ENCODE peak calls at places on chromosomes 5 and 9, in four cellular contexts. Z is foreskin keratinocyte, W is myocyte, V is astrocyte of the cerebellum. O is an unnamed sample.

GRCh38 chr5:98927988-98928801 is 612 bp downstream of the CHD1 start:
- DNase-seq in Z (no peak), W (peak; percentile 60), V (no peak), O (peak; percentile 66)

GRCh38 chr5:125140855-125141254 is 394.4 kb upstream of the ZNF608 start:
- DNase-seq in Z (no peak), W (peak; percentile 43), V (no peak), O (peak; percentile 18)

GRCh38 chr5:54845567-54845941 is 139.8 kb downstream of the ESM1 start:
- DNase-seq in Z (no peak), W (no peak), V (no peak), O (no peak)

GRCh38 chr5:53089481-53089976 is 20.0 kb downstream of the MOCS2 start:
- DNase-seq in Z (no peak), W (no peak), V (no peak), O (no peak)

GRCh38 chr9:113626735-113627495 is 163.4 kb downstream of the RGS3 start:
- DNase-seq in Z (no peak), W (no peak), V (no peak), O (no peak)

GRCh38 chr5:93596676-93597441 is 13.8 kb downstream of the NR2F1 start:
- DNase-seq in Z (no peak), W (no peak), V (no peak), O (no peak)

GRCh38 chr5:56512314-56512996 is 279.3 kb upstream of the ANKRD55 start:
- DNase-seq in Z (no peak), W (peak; percentile 26), V (no peak), O (no peak)

GRCh38 chr9:108347463-108348153 is 508.2 kb downstream of the ACTL7B start:
- DNase-seq in Z (no peak), W (no peak), V (no peak), O (no peak)

GRCh38 chr9:95107001-95107749 is 210.3 kb downstream of the FANCC start:
- DNase-seq in Z (no peak), W (peak; percentile 67), V (peak; percentile 98), O (no peak)

GRCh38 chr9:133619791-133620190 is 10.6 kb upstream of the FAM163B start:
- DNase-seq in Z (no peak), W (no peak), V (no peak), O (no peak)

GRCh38 chr5:25090818-25091217 is 446.0 kb upstream of the CDH10 start:
- DNase-seq in Z (no peak), W (no peak), V (no peak), O (no peak)

GRCh38 chr5:138701678-138702077 is 51.5 kb upstream of the CTNNA1 start:
- DNase-seq in Z (no peak), W (no peak), V (no peak), O (no peak)

GRCh38 chr5:147445093-147445492 is 64.8 kb downstream of the DPYSL3 start:
- DNase-seq in Z (no peak), W (no peak), V (no peak), O (no peak)

GRCh38 chr5:7539571-7539970 is 143.6 kb downstream of the ADCY2 start:
- DNase-seq in Z (no peak), W (no peak), V (no peak), O (no peak)

GRCh38 chr9:78919701-78920100 is 622.8 kb downstream of the PSAT1 start:
- DNase-seq in Z (peak; percentile 48), W (peak; percentile 60), V (no peak), O (no peak)